ENCODE peak calls at places on chromosomes 1 and 21, in six cellular contexts. D, H, K, C, Y and F are unnamed samples.

GRCh38 chr1:26021647-26022403 is at the start of gene EXTL1:
- DNase-seq in C (no peak), H (no peak), K (no peak), D (no peak), Y (no peak), F (no peak)

GRCh38 chr1:41383094-41383852 is 22.0 kb downstream of the FOXO6 start:
- DNase-seq in C (peak), Y (no peak), K (no peak), D (no peak), H (no peak), F (peak)

GRCh38 chr1:47972864-47973437 is 24.2 kb downstream of the TRABD2B start:
- DNase-seq in K (no peak), H (no peak), Y (no peak), D (no peak), C (no peak), F (no peak)

GRCh38 chr1:87885263-87885662 is 556.6 kb downstream of the LMO4 start:
- DNase-seq in Y (no peak), D (no peak), H (no peak), C (no peak), K (no peak), F (no peak)

GRCh38 chr1:14055442-14056225 is 355.6 kb downstream of the PRDM2 start:
- DNase-seq in H (no peak), K (no peak), C (no peak), D (no peak), Y (no peak), F (no peak)

GRCh38 chr1:84841971-84842370 is 51.0 kb downstream of the LPAR3 start:
- DNase-seq in Y (no peak), C (no peak), D (no peak), K (no peak), H (no peak), F (no peak)

GRCh38 chr1:200625381-200625824 is 4.9 kb upstream of the KIF14 start:
- DNase-seq in Y (no peak), D (peak), C (no peak), K (no peak), H (no peak), F (no peak)

GRCh38 chr1:162973381-162973795 is 95.8 kb upstream of the RGS4 start:
- DNase-seq in H (no peak), D (no peak), C (no peak), Y (no peak), K (no peak), F (no peak)

GRCh38 chr21:29991624-29992023 is 51.8 kb upstream of the GRIK1 start:
- DNase-seq in K (no peak), Y (no peak), D (no peak), C (no peak), H (no peak), F (no peak)

GRCh38 chr1:41894101-41894620 is 24.6 kb downstream of the HIVEP3 start:
- DNase-seq in Y (no peak), C (no peak), K (no peak), D (no peak), H (no peak), F (no peak)

GRCh38 chr1:74502432-74502831 is 10.0 kb downstream of the LRRC53 start:
- DNase-seq in C (no peak), Y (no peak), K (no peak), D (no peak), H (no peak), F (no peak)

GRCh38 chr21:29155933-29156260 is 25.5 kb downstream of the MAP3K7CL start:
- DNase-seq in K (no peak), Y (no peak), D (no peak), H (no peak), C (no peak), F (no peak)

GRCh38 chr1:29555043-29555620 is 318.8 kb downstream of the PTPRU start:
- DNase-seq in C (no peak), K (no peak), H (no peak), Y (no peak), D (no peak), F (no peak)

GRCh38 chr1:242219905-242220304 is 221.0 kb upstream of the MAP1LC3C start:
- DNase-seq in K (no peak), H (no peak), C (no peak), D (no peak), Y (no peak), F (no peak)

GRCh38 chr1:30914587-30914922 is 6.0 kb upstream of the SDC3 start:
- DNase-seq in D (no peak), C (no peak), H (no peak), Y (no peak), K (no peak), F (no peak)

GRCh38 chr21:36928960-36929359 is 37.5 kb downstream of the HLCS start:
- DNase-seq in D (no peak), K (no peak), Y (no peak), C (no peak), H (no peak), F (no peak)

GRCh38 chr1:151920147-151920546 is 10.8 kb upstream of the THEM4 start:
- DNase-seq in D (no peak), K (no peak), H (no peak), C (no peak), Y (no peak), F (no peak)

GRCh38 chr1:115170396-115170795 is 81.1 kb upstream of the TSPAN2 start:
- DNase-seq in K (no peak), Y (no peak), H (no peak), C (no peak), D (no peak), F (no peak)

GRCh38 chr1:25098717-25099116 is 133.6 kb downstream of the SYF2 start:
- DNase-seq in D (no peak), H (no peak), Y (no peak), K (no peak), C (no peak), F (no peak)

GRCh38 chr1:221987860-221988520 is 246.1 kb upstream of the DUSP10 start:
- DNase-seq in C (no peak), H (no peak), D (no peak), Y (no peak), K (no peak), F (no peak)

GRCh38 chr1:88175631-88176226 is 508.3 kb upstream of the PKN2 start:
- DNase-seq in K (no peak), Y (no peak), H (no peak), C (no peak), D (no peak), F (no peak)

GRCh38 chr1:181514298-181515290 is 31.3 kb downstream of the CACNA1E start:
- DNase-seq in K (no peak), D (no peak), H (peak), Y (peak), C (no peak), F (no peak)

GRCh38 chr1:205598841-205599666 is 32.8 kb downstream of the ELK4 start:
- DNase-seq in D (no peak), K (no peak), H (no peak), Y (no peak), C (no peak), F (no peak)

GRCh38 chr1:231971397-231972233 is 345.0 kb downstream of the DISC1 start:
- DNase-seq in D (no peak), H (no peak), K (no peak), C (no peak), Y (no peak), F (no peak)

GRCh38 chr1:215284966-215285365 is 202.4 kb downstream of the KCNK2 start:
- DNase-seq in H (no peak), D (no peak), C (no peak), Y (no peak), K (no peak), F (no peak)

GRCh38 chr1:11397151-11397902 is 81.6 kb upstream of the DISP3 start:
- DNase-seq in K (no peak), Y (no peak), C (no peak), H (no peak), D (no peak), F (no peak)